ENCODE peak calls at places on chromosomes 6 and 20, in five cellular contexts. F is GM20000; K is lower lobe of right lung; X is bronchial epithelial cell; L is stimulated activated effector memory CD8-positive, alpha-beta T cell treated with anti-CD3 and anti-CD28 coated beads, Interleukin-12 subunit alpha, Interleukin-12 subunit beta, amount 100 ng/mL, for 72 hours. H is an unnamed sample.

GRCh38 chr20:2133318-2134183 is 31.9 kb downstream of the STK35 start:
- DNase-seq in F (no peak), K (no peak), X (peak), L (no peak), H (no peak)

GRCh38 chr20:56788041-56788670 is 159.1 kb downstream of the TFAP2C start:
- DNase-seq in F (no peak), K (no peak), X (peak), L (no peak), H (no peak)

GRCh38 chr6:7542065-7542877 is 800 bp downstream of the DSP start:
- DNase-seq in F (peak), K (peak), X (no peak), L (no peak), H (no peak)

GRCh38 chr6:21740719-21741118 is 147.2 kb downstream of the SOX4 start:
- DNase-seq in F (no peak), K (no peak), X (peak), L (no peak), H (no peak)

GRCh38 chr6:143397229-143398222 is 53.0 kb downstream of the ADAT2 start:
- DNase-seq in F (no peak), K (peak), X (peak), L (peak), H (no peak)

GRCh38 chr6:155185544-155185943 is 78.3 kb upstream of the CLDN20 start:
- DNase-seq in F (no peak), K (no peak), X (peak), L (no peak), H (no peak)

GRCh38 chr20:2752631-2753455 is 47.6 kb downstream of the CPXM1 start:
- DNase-seq in F (peak), K (peak), X (no peak), L (no peak), H (peak)

GRCh38 chr6:69732045-69732444 is 64.8 kb downstream of the LMBRD1 start:
- DNase-seq in F (no peak), K (no peak), X (peak), L (no peak), H (no peak)

GRCh38 chr20:21105429-21106170 is 558 bp downstream of the LINC00237 start:
- DNase-seq in F (peak), K (no peak), X (no peak), L (no peak), H (no peak)

GRCh38 chr6:56490994-56491393 is 151.7 kb downstream of the DST start:
- DNase-seq in F (no peak), K (no peak), X (peak), L (no peak), H (no peak)

GRCh38 chr6:52426667-52427066 is 6.5 kb downstream of the EFHC1 start:
- DNase-seq in F (no peak), K (no peak), X (peak), L (no peak), H (no peak)

GRCh38 chr6:44275749-44276648 is 5.7 kb downstream of the TMEM151B start:
- DNase-seq in F (no peak), K (no peak), X (no peak), L (no peak), H (no peak)

GRCh38 chr6:117298941-117299340 is 33.6 kb downstream of the VGLL2 start:
- DNase-seq in F (no peak), K (no peak), X (no peak), L (no peak), H (no peak)

GRCh38 chr20:53291548-53291947 is 302.1 kb downstream of the ZNF217 start:
- DNase-seq in F (no peak), K (no peak), X (no peak), L (no peak), H (no peak)

GRCh38 chr6:9248125-9248524 is 812.8 kb upstream of the SLC35B3 start:
- DNase-seq in F (no peak), K (no peak), X (peak), L (no peak), H (no peak)

GRCh38 chr6:74755748-74756147 is 450.1 kb downstream of the COL12A1 start:
- DNase-seq in F (no peak), K (no peak), X (no peak), L (no peak), H (no peak)

GRCh38 chr6:42482126-42482525 is 30.4 kb upstream of the TRERF1 start:
- DNase-seq in F (no peak), K (no peak), X (no peak), L (no peak), H (no peak)

GRCh38 chr6:122789862-122790739 is 1.0 kb downstream of the SMPDL3A start:
- DNase-seq in F (peak), K (no peak), X (peak), L (no peak), H (peak)

GRCh38 chr6:88376197-88376596 is 210.1 kb upstream of the CNR1 start:
- DNase-seq in F (no peak), K (no peak), X (no peak), L (no peak), H (no peak)

GRCh38 chr20:63472159-63472811 is at the start of gene KCNQ2:
- DNase-seq in F (no peak), K (no peak), X (no peak), L (no peak), H (no peak)

GRCh38 chr6:159594750-159595117 is 98.3 kb downstream of the SOD2 start:
- DNase-seq in F (no peak), K (no peak), X (peak), L (no peak), H (no peak)

GRCh38 chr6:147699637-147700036 is 191.1 kb downstream of the SAMD5 start:
- DNase-seq in F (no peak), K (no peak), X (peak), L (no peak), H (no peak)

GRCh38 chr6:34053721-34054120 is 92.2 kb downstream of the GRM4 start:
- DNase-seq in F (no peak), K (no peak), X (peak), L (no peak), H (no peak)

GRCh38 chr6:42423244-42423643 is 28.5 kb downstream of the TRERF1 start:
- DNase-seq in F (peak), K (no peak), X (no peak), L (no peak), H (no peak)

GRCh38 chr6:142341855-142342330 is 40.1 kb downstream of the ADGRG6 start:
- DNase-seq in F (no peak), K (no peak), X (no peak), L (no peak), H (no peak)

GRCh38 chr6:137217801-137218472 is 1.2 kb downstream of the IFNGR1 start:
- DNase-seq in F (no peak), K (peak), X (peak), L (no peak), H (no peak)

GRCh38 chr20:24977797-24978196 is 14.8 kb downstream of the APMAP start:
- DNase-seq in F (no peak), K (no peak), X (no peak), L (no peak), H (no peak)

GRCh38 chr20:44228465-44229258 is 18.1 kb upstream of the OSER1 start:
- DNase-seq in F (no peak), K (no peak), X (no peak), L (no peak), H (peak)

GRCh38 chr6:147941143-147941542 is 401.5 kb upstream of the SASH1 start:
- DNase-seq in F (no peak), K (no peak), X (peak), L (no peak), H (no peak)

GRCh38 chr20:63122626-63123025 is 93.3 kb downstream of the YTHDF1 start:
- DNase-seq in F (no peak), K (peak), X (no peak), L (no peak), H (no peak)

GRCh38 chr6:129133770-129134192 is 250.8 kb downstream of the LAMA2 start:
- DNase-seq in F (no peak), K (no peak), X (no peak), L (no peak), H (no peak)

GRCh38 chr20:15654208-15654649 is 919.0 kb downstream of the KIF16B start:
- DNase-seq in F (peak), K (no peak), X (peak), L (no peak), H (no peak)

GRCh38 chr20:33507461-33507860 is 17.6 kb downstream of the CBFA2T2 start:
- DNase-seq in F (no peak), K (no peak), X (no peak), L (no peak), H (no peak)

GRCh38 chr6:83847179-83847578 is 6.0 kb upstream of the RIPPLY2 start:
- DNase-seq in F (peak), K (no peak), X (peak), L (no peak), H (no peak)

GRCh38 chr20:14764511-14765369 is 427.3 kb upstream of the FLRT3 start:
- DNase-seq in F (no peak), K (peak), X (peak), L (no peak), H (no peak)